ENCODE peak calls at places on chromosome 6, in six cellular contexts. Z, P, D, U, B and A are unnamed samples.

GRCh38 chr6:16273266-16273665 is 34.9 kb downstream of the GMPR start:
- DNase-seq in Z (peak), P (no peak), D (no peak), U (peak), B (no peak), A (no peak)

GRCh38 chr6:56869346-56869745 is 85.6 kb upstream of the BEND6 start:
- DNase-seq in Z (no peak), P (no peak), D (no peak), U (no peak), B (no peak), A (no peak)

GRCh38 chr6:5981274-5982026 is 25.3 kb downstream of the NRN1 start:
- DNase-seq in Z (peak), P (no peak), D (no peak), U (peak), B (no peak), A (no peak)

GRCh38 chr6:155352812-155353211 is 38.5 kb upstream of the TFB1M start:
- DNase-seq in Z (peak), P (no peak), D (no peak), U (no peak), B (no peak), A (no peak)

GRCh38 chr6:163416380-163416629 is 1.8 kb downstream of the QKI start:
- DNase-seq in Z (no peak), P (no peak), D (no peak), U (no peak), B (no peak), A (no peak)

GRCh38 chr6:110537208-110538123 is 61.1 kb upstream of the SLC22A16 start:
- DNase-seq in Z (peak), P (no peak), D (no peak), U (peak), B (no peak), A (no peak)

GRCh38 chr6:34922177-34922663 is 33.2 kb downstream of the ANKS1A start:
- DNase-seq in Z (peak), P (no peak), D (no peak), U (peak), B (no peak), A (no peak)

GRCh38 chr6:75991941-75992340 is 80.5 kb downstream of the IMPG1 start:
- DNase-seq in Z (no peak), P (no peak), D (no peak), U (no peak), B (no peak), A (no peak)

GRCh38 chr6:38697846-38698245 is 5.1 kb downstream of the GLO1 start:
- DNase-seq in Z (no peak), P (no peak), D (no peak), U (no peak), B (no peak), A (no peak)

GRCh38 chr6:38701551-38701950 is 1.4 kb downstream of the GLO1 start:
- DNase-seq in Z (no peak), P (no peak), D (no peak), U (no peak), B (no peak), A (no peak)

GRCh38 chr6:38703949-38704348 is 1.0 kb upstream of the GLO1 start:
- DNase-seq in Z (no peak), P (no peak), D (no peak), U (no peak), B (no peak), A (no peak)

GRCh38 chr6:38705924-38706323 is 3.0 kb upstream of the GLO1 start:
- DNase-seq in Z (no peak), P (no peak), D (no peak), U (no peak), B (no peak), A (no peak)

DNA sequence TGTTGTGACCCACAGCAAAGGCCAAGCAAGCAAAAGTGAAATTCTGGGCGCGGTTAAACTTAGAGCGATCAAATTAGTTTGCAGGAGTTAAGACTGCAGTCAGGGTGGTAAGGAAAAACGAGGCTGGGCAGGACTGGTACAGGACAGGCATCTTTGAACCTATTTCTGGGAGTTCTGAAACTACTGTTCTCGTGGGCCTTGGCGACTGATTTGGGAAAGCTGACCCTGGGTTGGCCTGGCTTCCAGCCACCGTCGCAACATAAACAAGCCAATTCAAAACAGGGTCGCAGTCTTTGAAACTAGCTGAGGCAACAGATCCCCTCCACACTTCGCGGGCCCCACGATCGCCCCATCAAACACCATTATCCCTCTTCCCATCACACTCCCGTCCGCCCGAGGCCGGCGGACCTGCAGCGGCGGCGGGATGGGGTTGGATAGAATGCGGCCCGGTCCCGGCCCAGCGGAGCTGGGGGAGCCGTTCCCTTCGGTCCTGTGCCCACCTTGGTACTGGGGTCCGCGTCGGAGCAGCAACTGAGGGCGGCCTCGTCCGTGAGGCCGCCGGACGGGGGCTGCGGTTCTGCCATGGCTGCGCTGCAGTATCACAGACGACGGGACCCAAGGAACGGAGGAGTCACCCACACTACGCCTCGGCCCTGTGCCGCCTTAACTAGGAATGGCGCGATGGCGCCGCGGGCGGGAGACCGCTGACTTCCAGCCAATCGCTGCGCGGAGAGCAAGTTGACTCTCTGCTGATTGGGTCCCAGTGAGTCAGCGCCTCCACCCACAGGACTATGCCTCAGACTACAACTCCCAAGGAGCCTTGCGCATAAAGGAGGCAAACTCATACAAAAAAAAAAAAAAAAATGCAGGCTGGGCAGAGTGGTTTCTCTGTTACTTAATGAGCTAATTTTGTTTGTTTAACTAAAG is at the start of gene GLO1:
- DNase-seq in Z (peak), P (peak), D (peak), U (peak), B (peak), A (peak)
- TF ChIP-seq CTCF in Z (no peak), P (no peak), D (no peak), U (no peak), B (no peak), A (no peak)

GRCh38 chr6:165662671-165663282 is at the start of gene PDE10A:
- DNase-seq in Z (peak), P (peak), D (no peak), U (no peak), B (peak), A (no peak)

GRCh38 chr6:165661416-165662001 is 1.5 kb downstream of the PDE10A start:
- DNase-seq in Z (peak), P (no peak), D (no peak), U (no peak), B (peak), A (no peak)

GRCh38 chr6:165662041-165662491 is 975 bp downstream of the PDE10A start:
- DNase-seq in Z (peak), P (peak), D (no peak), U (no peak), B (peak), A (no peak)

GRCh38 chr6:165659945-165660862 is 2.8 kb downstream of the PDE10A start:
- DNase-seq in Z (peak), P (peak), D (no peak), U (no peak), B (no peak), A (no peak)

DNA sequence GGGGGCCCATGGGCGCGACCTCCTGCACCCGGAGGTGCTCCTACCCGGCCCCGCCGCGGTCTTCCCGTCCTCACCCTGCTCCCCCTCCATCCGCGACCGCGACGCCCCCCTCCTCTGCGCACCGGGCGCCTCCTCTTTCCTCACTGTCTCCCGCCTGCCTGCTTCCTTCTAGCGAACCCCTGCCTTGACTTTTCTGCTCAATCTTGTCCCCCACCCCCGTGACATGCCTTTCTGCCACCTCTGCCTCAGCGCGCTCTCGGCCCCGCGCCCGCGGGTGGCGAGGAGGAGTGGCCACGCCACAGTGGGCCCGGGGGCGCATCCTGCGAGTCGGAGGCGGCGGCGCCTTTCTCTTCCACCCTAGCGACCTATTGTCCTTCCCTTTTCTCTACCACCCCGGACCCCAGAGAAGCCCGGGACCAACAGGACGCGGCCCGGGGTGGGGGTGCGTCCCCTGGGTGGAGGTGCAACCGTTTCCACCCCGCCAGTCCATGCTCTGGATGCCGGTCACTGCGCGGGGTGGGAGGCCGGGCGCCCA is 2.1 kb downstream of the PDE10A start:
- DNase-seq in Z (no peak), P (no peak), D (no peak), U (no peak), B (peak), A (no peak)
- H3K4me3 ChIP-seq in Z (peak), P (peak), D (peak), U (peak), B (peak), A (peak)

GRCh38 chr6:167226791-167227190 is 64.3 kb upstream of the UNC93A start:
- DNase-seq in Z (no peak), P (no peak), D (no peak), U (no peak), B (no peak), A (no peak)
- TF ChIP-seq CTCF in Z (no peak), P (no peak), D (no peak), U (no peak), B (no peak), A (no peak)

GRCh38 chr6:33430991-33431879 is 11.4 kb downstream of the SYNGAP1 start:
- DNase-seq in Z (peak), P (peak), D (no peak), U (no peak), B (peak), A (no peak)
- H3K4me3 ChIP-seq in Z (no peak), P (no peak), D (no peak), U (no peak), B (no peak), A (no peak)

GRCh38 chr6:2854394-2854982 is 12.8 kb upstream of the SERPINB1 start:
- DNase-seq in Z (no peak), P (no peak), D (no peak), U (no peak), B (peak), A (no peak)

GRCh38 chr6:2852514-2852855 is 10.8 kb upstream of the SERPINB1 start:
- DNase-seq in Z (no peak), P (no peak), D (no peak), U (no peak), B (no peak), A (no peak)

GRCh38 chr6:2852921-2853322 is 11.3 kb upstream of the SERPINB1 start:
- DNase-seq in Z (no peak), P (no peak), D (no peak), U (no peak), B (no peak), A (no peak)

GRCh38 chr6:2855061-2855519 is 13.4 kb upstream of the SERPINB1 start:
- DNase-seq in Z (no peak), P (no peak), D (no peak), U (no peak), B (no peak), A (no peak)

GRCh38 chr6:2853766-2854393 is 12.2 kb upstream of the SERPINB1 start:
- DNase-seq in Z (peak), P (peak), D (no peak), U (peak), B (peak), A (peak)
- TF ChIP-seq CTCF in Z (peak), P (peak), D (peak), U (peak), B (peak), A (peak)

GRCh38 chr6:42281570-42281969 is 63.9 kb upstream of the MRPS10 start:
- DNase-seq in Z (no peak), P (no peak), D (no peak), U (no peak), B (no peak), A (no peak)

GRCh38 chr6:42278131-42278853 is 60.6 kb upstream of the MRPS10 start:
- DNase-seq in Z (no peak), P (no peak), D (no peak), U (no peak), B (no peak), A (no peak)

GRCh38 chr6:42281016-42281533 is 63.4 kb upstream of the MRPS10 start:
- DNase-seq in Z (no peak), P (no peak), D (no peak), U (no peak), B (no peak), A (no peak)

GRCh38 chr6:42279966-42280629 is 62.4 kb upstream of the MRPS10 start:
- DNase-seq in Z (peak), P (peak), D (no peak), U (peak), B (peak), A (no peak)

GRCh38 chr6:42279144-42279781 is 61.6 kb upstream of the MRPS10 start:
- DNase-seq in Z (peak), P (peak), D (no peak), U (peak), B (no peak), A (no peak)
- H3K4me3 ChIP-seq in Z (no peak), P (no peak), D (no peak), U (no peak), B (no peak), A (no peak)

GRCh38 chr6:89313006-89313405 is 2.1 kb downstream of the GABRR2 start:
- DNase-seq in Z (peak), P (no peak), D (no peak), U (peak), B (no peak), A (no peak)

GRCh38 chr6:89314692-89315091 is 407 bp downstream of the GABRR2 start:
- DNase-seq in Z (no peak), P (no peak), D (no peak), U (no peak), B (no peak), A (no peak)

GRCh38 chr6:89310929-89311328 is 4.2 kb downstream of the GABRR2 start:
- DNase-seq in Z (peak), P (no peak), D (no peak), U (peak), B (no peak), A (no peak)

GRCh38 chr6:89311530-89311852 is 3.6 kb downstream of the GABRR2 start:
- DNase-seq in Z (no peak), P (no peak), D (no peak), U (no peak), B (no peak), A (no peak)

DNA sequence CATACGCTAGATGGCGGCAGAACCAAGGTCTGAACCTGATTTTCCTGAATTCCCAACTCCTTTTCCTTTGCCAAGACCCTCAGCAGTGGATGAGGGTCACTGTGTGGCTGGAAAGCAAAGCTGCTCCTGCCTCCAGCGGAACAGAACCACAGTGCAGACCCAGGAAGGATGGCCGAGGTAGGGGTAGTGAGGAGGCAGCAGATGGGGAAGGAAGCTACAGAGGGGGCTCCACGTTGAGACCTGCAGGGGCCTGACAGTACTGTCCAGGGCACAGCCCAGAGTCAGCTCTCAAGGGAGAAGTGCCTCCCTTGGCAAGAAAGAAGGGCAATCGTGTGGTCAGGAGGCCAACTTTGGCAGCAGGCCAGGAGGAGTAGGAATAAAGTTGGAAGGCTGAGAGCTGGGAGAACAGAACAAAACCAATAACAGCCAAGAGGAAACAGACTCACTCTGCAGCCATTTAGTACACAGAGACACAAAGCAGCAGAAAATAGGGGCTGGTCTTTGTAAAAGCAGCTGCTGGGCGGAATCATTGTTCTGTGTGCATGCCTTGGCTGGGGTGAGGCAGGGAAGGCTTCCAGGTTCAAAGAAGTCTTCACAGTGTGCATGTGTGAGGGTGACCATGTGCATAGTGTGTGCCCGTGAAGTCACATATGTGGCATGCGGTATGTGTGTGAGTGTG is 3.1 kb downstream of the GABRR2 start:
- DNase-seq in Z (peak), P (peak), D (no peak), U (peak), B (peak), A (peak)
- TF ChIP-seq CTCF in Z (peak), P (peak), D (no peak), U (peak), B (peak), A (peak)

DNA sequence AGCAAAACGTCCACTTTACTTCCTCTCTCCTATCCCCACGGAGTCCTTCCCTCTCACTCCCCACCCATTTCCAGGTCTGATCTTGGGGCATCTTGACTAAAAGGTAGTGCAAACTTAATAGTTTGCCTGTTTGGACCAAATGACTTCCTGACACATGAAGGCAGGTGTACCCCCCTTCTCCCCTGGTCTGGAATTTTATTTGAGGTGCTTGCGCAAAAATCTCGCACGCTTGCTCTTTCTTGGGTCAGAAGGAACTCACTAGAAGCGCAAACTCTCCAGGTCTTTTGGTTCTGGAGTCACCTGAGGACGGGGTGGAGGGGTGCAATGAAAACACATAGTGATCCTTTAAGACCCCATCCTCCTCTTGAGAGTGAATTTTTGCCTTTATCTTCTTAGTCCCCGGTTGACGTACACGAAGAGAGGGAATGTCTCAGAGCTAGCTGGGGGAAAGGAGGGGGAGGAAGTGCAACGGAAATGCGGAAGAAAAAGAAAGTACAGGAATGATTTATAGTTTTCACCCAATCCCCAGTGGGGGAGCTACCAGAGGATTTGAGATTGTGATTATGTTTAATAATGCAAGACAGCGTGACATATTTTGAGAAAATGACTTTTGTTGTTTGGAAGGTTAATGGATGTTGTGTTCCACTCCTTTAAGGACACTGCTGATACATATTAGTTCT is 4.9 kb downstream of the ADGRB3 start:
- DNase-seq in Z (no peak), P (no peak), D (no peak), U (no peak), B (no peak), A (no peak)
- H3K4me3 ChIP-seq in Z (no peak), P (peak), D (peak), U (peak), B (peak), A (peak)

GRCh38 chr6:21050930-21051329 is 516.7 kb downstream of the CDKAL1 start:
- DNase-seq in Z (no peak), P (no peak), D (no peak), U (no peak), B (no peak), A (no peak)

GRCh38 chr6:21049572-21049971 is 515.3 kb downstream of the CDKAL1 start:
- DNase-seq in Z (peak), P (no peak), D (no peak), U (peak), B (no peak), A (no peak)

GRCh38 chr6:21046276-21046675 is 512.0 kb downstream of the CDKAL1 start:
- DNase-seq in Z (no peak), P (no peak), D (no peak), U (no peak), B (peak), A (no peak)

GRCh38 chr6:21045135-21045616 is 510.9 kb downstream of the CDKAL1 start:
- DNase-seq in Z (peak), P (no peak), D (no peak), U (no peak), B (no peak), A (no peak)

DNA sequence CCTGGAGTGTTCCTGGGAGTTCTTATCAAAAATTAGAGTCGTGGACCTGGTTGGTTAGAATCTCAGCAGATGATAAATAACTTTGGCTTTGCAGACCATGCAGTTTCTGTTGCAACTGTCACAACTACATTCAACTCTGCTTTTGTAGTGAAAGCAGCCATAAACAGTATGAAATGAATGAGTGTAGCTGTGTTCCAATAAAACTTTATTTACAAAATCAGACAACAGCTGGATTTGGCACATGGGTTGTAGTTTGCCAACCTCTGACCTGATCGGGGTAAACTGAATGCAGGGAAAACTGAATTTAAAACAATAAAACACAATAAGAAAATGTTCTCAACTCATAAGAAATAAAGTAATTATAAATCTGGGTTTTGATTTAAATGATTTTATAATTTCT is 513.8 kb downstream of the CDKAL1 start:
- DNase-seq in Z (no peak), P (no peak), D (no peak), U (no peak), B (no peak), A (no peak)
- TF ChIP-seq CTCF in Z (no peak), P (no peak), D (no peak), U (no peak), B (no peak), A (no peak)

GRCh38 chr6:100463685-100464161 is 998 bp downstream of the SIM1 start:
- DNase-seq in Z (no peak), P (no peak), D (no peak), U (no peak), B (no peak), A (no peak)
- H3K4me3 ChIP-seq in Z (no peak), P (peak), D (no peak), U (no peak), B (no peak), A (no peak)